ENCODE peak calls at places on chromosomes 12 and 14, in eight cellular contexts. K is suprapubic skin, X is endothelial cell of umbilical vein, W is GM12878, H is transverse colon, B is HepG2, T is HCT116, N is breast epithelium. Q is an unnamed sample.

GRCh38 chr12:39239484-39240143 is 203.3 kb downstream of the KIF21A start:
- DNase-seq in K (no peak), X (no peak), W (no peak), H (peak; percentile 51), B (no peak), T (no peak), N (no peak), Q (no peak)

GRCh38 chr14:56795284-56795622 is 15.0 kb downstream of the OTX2 start:
- DNase-seq in K (no peak), X (no peak), W (no peak), H (no peak), B (no peak), T (no peak), N (no peak), Q (no peak)

GRCh38 chr12:124518051-124518932 is 49.1 kb downstream of the NCOR2 start:
- DNase-seq in K (peak; percentile 99), X (peak; percentile 99), W (no peak), H (peak; percentile 97), B (peak; percentile 93), T (peak; percentile 56), N (peak; percentile 99), Q (peak; percentile 99)

GRCh38 chr14:43640718-43641267 is 866.3 kb downstream of the FSCB start:
- DNase-seq in K (no peak), X (no peak), W (no peak), H (no peak), B (no peak), T (no peak), N (no peak), Q (no peak)

GRCh38 chr12:31369712-31370521 is 44.0 kb upstream of the SINHCAF start:
- DNase-seq in K (no peak), X (peak; percentile 60), W (no peak), H (peak; percentile 32), B (peak; percentile 24), T (no peak), N (no peak), Q (peak; percentile 52)

GRCh38 chr12:85664429-85664828 is 171.8 kb downstream of the RASSF9 start:
- DNase-seq in K (no peak), X (no peak), W (no peak), H (no peak), B (no peak), T (no peak), N (no peak), Q (no peak)

GRCh38 chr12:94255428-94255827 is 107.1 kb downstream of the PLXNC1 start:
- DNase-seq in K (no peak), X (no peak), W (no peak), H (no peak), B (no peak), T (no peak), N (no peak), Q (no peak)

GRCh38 chr12:104603545-104603973 is 146.8 kb downstream of the CHST11 start:
- DNase-seq in K (no peak), X (no peak), W (no peak), H (no peak), B (no peak), T (peak; percentile 74), N (no peak), Q (no peak)

GRCh38 chr12:109744026-109744425 is 30.4 kb downstream of the FAM222A start:
- DNase-seq in K (peak; percentile 68), X (no peak), W (no peak), H (no peak), B (no peak), T (no peak), N (peak; percentile 24), Q (no peak)

GRCh38 chr14:37089410-37089809 is 83.0 kb downstream of the SLC25A21 start:
- DNase-seq in K (no peak), X (no peak), W (no peak), H (no peak), B (no peak), T (no peak), N (no peak), Q (no peak)

GRCh38 chr12:27226319-27226984 is 17.6 kb upstream of the STK38L start:
- DNase-seq in K (no peak), X (peak; percentile 18), W (no peak), H (no peak), B (peak; percentile 15), T (no peak), N (no peak), Q (peak; percentile 14)

GRCh38 chr14:101783260-101784016 is 21.9 kb downstream of the PPP2R5C start:
- DNase-seq in K (no peak), X (no peak), W (no peak), H (no peak), B (no peak), T (no peak), N (no peak), Q (no peak)

GRCh38 chr14:68089146-68089715 is 269.7 kb downstream of the RAD51B start:
- DNase-seq in K (no peak), X (peak; percentile 6), W (no peak), H (no peak), B (no peak), T (peak; percentile 86), N (no peak), Q (no peak)

GRCh38 chr12:49976547-49976946 is 3.8 kb downstream of the AQP6 start:
- DNase-seq in K (no peak), X (no peak), W (no peak), H (no peak), B (no peak), T (no peak), N (no peak), Q (no peak)

GRCh38 chr12:83603106-83603505 is 916.4 kb downstream of the TMTC2 start:
- DNase-seq in K (no peak), X (no peak), W (no peak), H (no peak), B (no peak), T (no peak), N (no peak), Q (no peak)

GRCh38 chr14:74346341-74346740 is 1.9 kb upstream of the VRTN start:
- DNase-seq in K (no peak), X (no peak), W (no peak), H (no peak), B (no peak), T (no peak), N (no peak), Q (no peak)

GRCh38 chr14:98292191-98292590 is 979.8 kb downstream of the BCL11B start:
- DNase-seq in K (no peak), X (no peak), W (no peak), H (no peak), B (no peak), T (no peak), N (no peak), Q (no peak)

DNA sequence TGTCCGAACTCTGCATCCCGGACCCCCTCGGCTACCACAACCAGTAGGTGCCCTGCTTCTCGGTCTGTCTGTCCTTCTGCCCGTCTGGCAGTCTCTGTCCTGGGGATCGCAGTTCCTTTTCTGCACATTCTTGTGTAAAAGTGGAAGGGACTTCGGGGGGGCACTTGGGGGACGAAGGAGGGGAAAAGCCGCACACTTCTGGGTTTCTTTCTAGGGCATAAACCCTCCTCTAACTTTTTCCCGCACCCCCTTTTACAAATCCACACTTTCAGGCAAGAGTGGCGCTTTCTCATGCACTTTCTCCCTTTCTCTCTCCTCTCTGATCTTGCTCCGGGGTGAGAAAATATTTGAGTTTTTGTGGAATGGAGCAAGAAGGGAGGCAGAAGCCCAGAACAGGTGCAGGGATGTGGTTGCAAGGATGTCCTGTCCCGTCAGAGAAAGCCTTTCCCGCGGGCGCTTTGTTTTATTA is 506 bp downstream of the ESRRB start:
- DNase-seq in K (no peak), X (no peak), W (no peak), H (no peak), B (no peak), T (no peak), N (no peak), Q (no peak)
- H3K4me3 ChIP-seq in K (peak overlapping the region; percentile 36), X (peak overlapping the region; percentile 21), W (no peak overlapping the region), H (no peak overlapping the region), B (no peak overlapping the region), T (peak overlapping the region; percentile 64), N (no peak overlapping the region), Q (no peak overlapping the region)

GRCh38 chr12:14952295-14952995 is 9.0 kb downstream of the ARHGDIB start:
- DNase-seq in K (no peak), X (peak; percentile 97), W (no peak), H (peak; percentile 26), B (peak; percentile 42), T (peak; percentile 48), N (no peak), Q (no peak)
- TF ChIP-seq POLR2AphosphoS5 in K (no peak), X (peak; percentile 78), W (peak; percentile 21), H (peak; percentile 18), B (no peak), T (no peak), N (no peak), Q (no peak)

DNA sequence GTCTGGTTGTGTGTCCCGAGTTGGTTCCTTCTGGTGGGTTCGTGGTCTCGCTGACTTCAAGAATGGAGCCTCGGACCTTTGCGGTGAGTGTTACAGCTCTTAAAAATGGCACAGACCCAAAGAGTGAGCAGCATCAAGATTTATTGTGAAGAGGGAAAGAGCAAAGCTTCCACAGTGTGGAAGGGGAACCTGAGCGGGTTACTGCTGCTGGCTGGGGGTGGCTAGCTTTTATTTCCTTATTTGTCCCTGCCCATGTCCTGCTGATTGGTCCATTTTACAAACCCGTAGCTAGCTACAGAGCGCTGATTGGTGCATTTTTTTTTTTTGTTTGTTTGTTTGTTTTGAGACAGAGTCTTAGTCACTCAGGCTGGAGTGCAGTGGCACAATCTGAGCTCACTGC is 29.3 kb downstream of the FGF6 start:
- DNase-seq in K (peak; percentile 28), X (no peak), W (no peak), H (no peak), B (no peak), T (no peak), N (no peak), Q (no peak)
- H3K4me3 ChIP-seq in K (no peak overlapping the region), X (no peak overlapping the region), W (no peak overlapping the region), H (no peak overlapping the region), B (no peak overlapping the region), T (no peak overlapping the region), N (no peak overlapping the region), Q (no peak overlapping the region)

DNA sequence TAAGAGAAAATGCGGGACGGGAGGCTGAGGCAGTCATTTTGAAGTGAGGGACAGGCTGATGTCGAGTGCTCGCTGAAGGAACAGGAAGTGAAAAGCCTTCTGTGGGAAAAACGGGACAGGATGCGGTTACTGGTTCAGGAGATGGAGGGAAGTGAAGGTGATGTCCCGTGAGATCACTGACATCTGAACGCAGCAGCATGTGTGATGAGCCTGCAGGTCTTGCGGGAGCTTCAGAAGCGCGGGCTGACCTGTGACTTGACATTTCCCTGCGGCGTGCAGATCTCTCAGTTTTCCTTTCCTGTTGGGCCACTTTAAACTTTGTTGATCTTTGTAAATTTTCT is 77.8 kb downstream of the DDX51 start:
- DNase-seq in K (no peak), X (no peak), W (peak; percentile 77), H (peak; percentile 33), B (no peak), T (no peak), N (no peak), Q (no peak)
- TF ChIP-seq POLR2AphosphoS5 in K (no peak), X (no peak), W (no peak), H (no peak), B (no peak), T (no peak), N (no peak), Q (no peak)